ENCODE peak calls at places on chromosomes 7 and 10, in seven cellular contexts. One of them, this sample, is unnamed.

GRCh38 chr10:132443605-132443997 is 46.6 kb downstream of the PWWP2B start:
- DNase-seq in mammary epithelial cell: no peak
- DNase-seq in OCI-LY7: peak
- DNase-seq in PC-3: peak
- DNase-seq in fibroblast of lung: peak
- DNase-seq in neural progenitor cell: no peak
- DNase-seq in IMR-90: peak
- DNase-seq in this sample: no peak

GRCh38 chr7:81333004-81333403 is 414.2 kb upstream of the SEMA3C start:
- DNase-seq in neural progenitor cell: no peak
- DNase-seq in PC-3: peak
- DNase-seq in IMR-90: peak
- DNase-seq in OCI-LY7: no peak
- DNase-seq in fibroblast of lung: peak
- DNase-seq in mammary epithelial cell: peak
- DNase-seq in this sample: no peak

GRCh38 chr10:58225654-58226053 is 42.0 kb downstream of the IPMK start:
- DNase-seq in fibroblast of lung: no peak
- DNase-seq in mammary epithelial cell: no peak
- DNase-seq in PC-3: no peak
- DNase-seq in OCI-LY7: no peak
- DNase-seq in IMR-90: no peak
- DNase-seq in neural progenitor cell: no peak
- DNase-seq in this sample: no peak

GRCh38 chr7:25318077-25318476 is 89.8 kb upstream of the NPVF start:
- DNase-seq in neural progenitor cell: no peak
- DNase-seq in mammary epithelial cell: no peak
- DNase-seq in OCI-LY7: no peak
- DNase-seq in IMR-90: no peak
- DNase-seq in PC-3: no peak
- DNase-seq in fibroblast of lung: no peak
- DNase-seq in this sample: no peak

GRCh38 chr7:122552769-122553168 is 146.1 kb downstream of the RNF133 start:
- DNase-seq in mammary epithelial cell: no peak
- DNase-seq in OCI-LY7: no peak
- DNase-seq in IMR-90: no peak
- DNase-seq in fibroblast of lung: no peak
- DNase-seq in neural progenitor cell: no peak
- DNase-seq in PC-3: no peak
- DNase-seq in this sample: no peak

GRCh38 chr10:63068246-63068645 is 64.9 kb upstream of the NRBF2 start:
- DNase-seq in mammary epithelial cell: peak
- DNase-seq in PC-3: peak
- DNase-seq in OCI-LY7: no peak
- DNase-seq in IMR-90: no peak
- DNase-seq in fibroblast of lung: peak
- DNase-seq in neural progenitor cell: no peak
- DNase-seq in this sample: no peak

GRCh38 chr10:93993782-93994668 is at the start of gene PLCE1:
- DNase-seq in mammary epithelial cell: peak
- DNase-seq in fibroblast of lung: peak
- DNase-seq in IMR-90: peak
- DNase-seq in neural progenitor cell: peak
- DNase-seq in PC-3: peak
- DNase-seq in OCI-LY7: no peak
- DNase-seq in this sample: peak

GRCh38 chr10:114551310-114551972 is 106.6 kb downstream of the ABLIM1 start:
- DNase-seq in mammary epithelial cell: no peak
- DNase-seq in IMR-90: peak
- DNase-seq in OCI-LY7: no peak
- DNase-seq in neural progenitor cell: no peak
- DNase-seq in fibroblast of lung: peak
- DNase-seq in PC-3: no peak
- DNase-seq in this sample: no peak

GRCh38 chr10:103125323-103126267 is 67.5 kb downstream of the NT5C2 start:
- DNase-seq in mammary epithelial cell: no peak
- DNase-seq in PC-3: no peak
- DNase-seq in IMR-90: peak
- DNase-seq in neural progenitor cell: no peak
- DNase-seq in fibroblast of lung: peak
- DNase-seq in OCI-LY7: no peak
- DNase-seq in this sample: no peak

GRCh38 chr10:33134011-33134751 is 176.2 kb upstream of the ITGB1 start:
- DNase-seq in PC-3: peak
- DNase-seq in mammary epithelial cell: peak
- DNase-seq in fibroblast of lung: peak
- DNase-seq in OCI-LY7: no peak
- DNase-seq in neural progenitor cell: no peak
- DNase-seq in IMR-90: peak
- DNase-seq in this sample: no peak

GRCh38 chr7:81248420-81248819 is 329.6 kb upstream of the SEMA3C start:
- DNase-seq in PC-3: peak
- DNase-seq in OCI-LY7: no peak
- DNase-seq in neural progenitor cell: no peak
- DNase-seq in fibroblast of lung: peak
- DNase-seq in mammary epithelial cell: no peak
- DNase-seq in IMR-90: no peak
- DNase-seq in this sample: no peak

GRCh38 chr7:42348627-42349026 is 111.6 kb upstream of the GLI3 start:
- DNase-seq in IMR-90: no peak
- DNase-seq in fibroblast of lung: no peak
- DNase-seq in OCI-LY7: no peak
- DNase-seq in PC-3: no peak
- DNase-seq in neural progenitor cell: no peak
- DNase-seq in mammary epithelial cell: no peak
- DNase-seq in this sample: no peak

GRCh38 chr7:90520484-90520883 is 51.0 kb downstream of the PTTG1IP2 start:
- DNase-seq in fibroblast of lung: peak
- DNase-seq in mammary epithelial cell: no peak
- DNase-seq in neural progenitor cell: peak
- DNase-seq in PC-3: peak
- DNase-seq in IMR-90: peak
- DNase-seq in OCI-LY7: no peak
- DNase-seq in this sample: peak

GRCh38 chr10:79149662-79150443 is 81.1 kb downstream of the ZMIZ1 start:
- DNase-seq in fibroblast of lung: peak
- DNase-seq in IMR-90: peak
- DNase-seq in PC-3: peak
- DNase-seq in OCI-LY7: peak
- DNase-seq in mammary epithelial cell: peak
- DNase-seq in neural progenitor cell: peak
- DNase-seq in this sample: no peak

DNA sequence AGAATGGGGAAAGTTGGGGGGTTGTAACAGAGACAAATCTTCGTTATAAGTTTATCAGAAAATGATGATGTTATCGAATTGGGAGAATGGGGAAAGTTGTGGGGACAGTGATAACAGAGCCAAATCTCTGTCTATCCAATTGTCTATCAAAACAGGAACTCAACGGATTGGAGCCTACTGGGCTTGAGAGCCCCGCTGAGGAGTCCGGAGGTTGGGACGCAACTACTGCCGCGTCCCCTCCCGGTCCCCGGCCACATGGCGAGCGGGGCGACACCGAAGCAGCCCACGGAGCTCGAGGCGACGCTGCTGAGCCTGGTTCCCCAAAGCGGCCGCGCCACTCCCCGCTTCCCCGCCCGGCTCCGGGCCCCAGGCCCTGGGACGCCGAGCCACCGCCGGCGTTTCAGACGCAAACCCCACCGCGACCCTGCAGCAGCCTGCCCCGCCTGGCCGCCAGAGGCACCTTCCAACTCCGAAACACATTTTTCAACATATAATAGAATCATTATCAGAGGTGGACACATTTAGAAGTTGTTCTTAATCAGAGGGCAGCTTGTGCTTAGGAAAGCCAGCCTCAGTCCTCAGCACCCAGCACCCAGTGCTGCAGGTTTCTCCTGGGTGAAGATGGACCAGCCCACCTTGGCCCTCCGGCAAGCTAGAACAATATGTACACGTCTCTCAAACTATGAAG is 13.8 kb upstream of the RALA start:
- DNase-seq in neural progenitor cell: peak
- DNase-seq in OCI-LY7: no peak
- DNase-seq in mammary epithelial cell: no peak
- DNase-seq in IMR-90: no peak
- DNase-seq in fibroblast of lung: no peak
- DNase-seq in PC-3: no peak
- DNase-seq in this sample: peak
- TF ChIP-seq CTCF in neural progenitor cell: peak
- TF ChIP-seq CTCF in OCI-LY7: no peak
- TF ChIP-seq CTCF in mammary epithelial cell: no peak
- TF ChIP-seq CTCF in IMR-90: no peak
- TF ChIP-seq CTCF in fibroblast of lung: no peak
- TF ChIP-seq CTCF in PC-3: no peak
- TF ChIP-seq CTCF in this sample: peak

DNA sequence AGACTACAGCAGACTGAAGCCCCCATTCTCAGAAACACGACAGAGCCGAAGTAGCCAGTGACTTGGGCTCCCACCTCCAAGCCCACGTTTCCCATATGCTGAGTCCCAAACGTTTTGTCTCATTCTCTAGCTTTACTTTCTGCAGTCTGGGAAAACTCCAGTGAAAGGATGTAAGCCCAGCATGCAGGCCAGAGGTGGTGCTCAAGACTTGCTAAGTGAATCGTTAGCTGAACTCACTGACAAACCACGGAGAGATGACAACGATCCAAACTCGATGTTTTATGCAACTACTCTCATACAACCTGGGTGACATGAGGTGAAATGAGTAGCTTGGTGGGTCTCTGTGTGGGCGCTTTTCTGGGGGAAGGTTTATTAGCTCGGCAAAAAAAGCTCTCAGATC is 731.8 kb downstream of the SUGCT start:
- DNase-seq in neural progenitor cell: peak
- DNase-seq in PC-3: no peak
- DNase-seq in fibroblast of lung: peak
- DNase-seq in mammary epithelial cell: no peak
- DNase-seq in OCI-LY7: no peak
- DNase-seq in IMR-90: no peak
- DNase-seq in this sample: peak
- H2AFZ ChIP-seq in neural progenitor cell: peak
- H2AFZ ChIP-seq in PC-3: no peak
- H2AFZ ChIP-seq in fibroblast of lung: no peak
- H2AFZ ChIP-seq in mammary epithelial cell: no peak
- H2AFZ ChIP-seq in OCI-LY7: no peak
- H2AFZ ChIP-seq in IMR-90: no peak
- H2AFZ ChIP-seq in this sample: peak

DNA sequence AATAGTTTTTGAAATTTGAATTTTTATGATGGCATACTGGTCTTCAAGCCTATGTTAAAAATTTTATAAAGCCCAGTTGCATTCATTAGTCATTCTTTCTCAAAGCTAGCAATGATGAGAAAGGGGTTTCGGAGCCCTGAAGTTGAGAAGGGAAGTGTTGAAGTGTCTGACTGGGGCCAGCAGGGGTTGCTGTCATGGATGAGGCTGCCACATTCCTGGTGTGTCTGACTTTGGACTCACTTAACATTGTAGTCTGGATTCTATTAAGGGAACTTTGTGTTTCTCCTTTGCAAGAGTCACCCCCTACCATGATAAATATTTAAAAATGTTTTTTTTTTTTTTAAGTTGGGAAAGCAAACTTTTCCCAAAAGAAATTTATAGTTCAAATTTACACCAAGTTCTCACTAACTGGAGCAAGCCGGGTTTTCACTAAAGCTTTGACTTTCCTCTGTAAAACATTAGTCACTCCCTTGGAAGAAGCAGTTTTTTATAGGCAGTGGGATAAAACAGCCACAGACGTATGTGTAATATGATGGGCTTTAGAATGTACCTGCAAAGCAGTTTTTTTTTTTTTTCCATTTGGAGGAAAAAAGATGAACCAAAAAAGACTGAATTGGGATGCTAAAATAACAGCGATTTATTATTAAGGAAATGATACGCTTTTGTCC is 243.6 kb downstream of the TWIST1 start:
- DNase-seq in IMR-90: peak
- DNase-seq in OCI-LY7: no peak
- DNase-seq in fibroblast of lung: peak
- DNase-seq in PC-3: peak
- DNase-seq in mammary epithelial cell: no peak
- DNase-seq in neural progenitor cell: peak
- DNase-seq in this sample: peak
- TF ChIP-seq CTCF in IMR-90: peak
- TF ChIP-seq CTCF in OCI-LY7: no peak
- TF ChIP-seq CTCF in fibroblast of lung: peak
- TF ChIP-seq CTCF in PC-3: peak
- TF ChIP-seq CTCF in mammary epithelial cell: peak
- TF ChIP-seq CTCF in neural progenitor cell: peak
- TF ChIP-seq CTCF in this sample: peak

GRCh38 chr10:97551271-97551670 is 21.3 kb upstream of the ANKRD2 start:
- DNase-seq in mammary epithelial cell: no peak
- DNase-seq in PC-3: no peak
- DNase-seq in fibroblast of lung: no peak
- DNase-seq in OCI-LY7: no peak
- DNase-seq in IMR-90: no peak
- DNase-seq in neural progenitor cell: no peak
- DNase-seq in this sample: no peak

GRCh38 chr10:97547889-97548485 is 24.6 kb upstream of the ANKRD2 start:
- DNase-seq in OCI-LY7: no peak
- DNase-seq in mammary epithelial cell: no peak
- DNase-seq in neural progenitor cell: no peak
- DNase-seq in fibroblast of lung: peak
- DNase-seq in IMR-90: peak
- DNase-seq in PC-3: no peak
- DNase-seq in this sample: no peak

GRCh38 chr10:97548828-97549455 is 23.6 kb upstream of the ANKRD2 start:
- DNase-seq in OCI-LY7: no peak
- DNase-seq in IMR-90: no peak
- DNase-seq in PC-3: no peak
- DNase-seq in mammary epithelial cell: no peak
- DNase-seq in neural progenitor cell: no peak
- DNase-seq in fibroblast of lung: no peak
- DNase-seq in this sample: no peak

GRCh38 chr10:97550336-97551149 is 22.0 kb upstream of the ANKRD2 start:
- DNase-seq in OCI-LY7: no peak
- DNase-seq in neural progenitor cell: peak
- DNase-seq in fibroblast of lung: no peak
- DNase-seq in mammary epithelial cell: no peak
- DNase-seq in IMR-90: no peak
- DNase-seq in PC-3: no peak
- DNase-seq in this sample: peak

DNA sequence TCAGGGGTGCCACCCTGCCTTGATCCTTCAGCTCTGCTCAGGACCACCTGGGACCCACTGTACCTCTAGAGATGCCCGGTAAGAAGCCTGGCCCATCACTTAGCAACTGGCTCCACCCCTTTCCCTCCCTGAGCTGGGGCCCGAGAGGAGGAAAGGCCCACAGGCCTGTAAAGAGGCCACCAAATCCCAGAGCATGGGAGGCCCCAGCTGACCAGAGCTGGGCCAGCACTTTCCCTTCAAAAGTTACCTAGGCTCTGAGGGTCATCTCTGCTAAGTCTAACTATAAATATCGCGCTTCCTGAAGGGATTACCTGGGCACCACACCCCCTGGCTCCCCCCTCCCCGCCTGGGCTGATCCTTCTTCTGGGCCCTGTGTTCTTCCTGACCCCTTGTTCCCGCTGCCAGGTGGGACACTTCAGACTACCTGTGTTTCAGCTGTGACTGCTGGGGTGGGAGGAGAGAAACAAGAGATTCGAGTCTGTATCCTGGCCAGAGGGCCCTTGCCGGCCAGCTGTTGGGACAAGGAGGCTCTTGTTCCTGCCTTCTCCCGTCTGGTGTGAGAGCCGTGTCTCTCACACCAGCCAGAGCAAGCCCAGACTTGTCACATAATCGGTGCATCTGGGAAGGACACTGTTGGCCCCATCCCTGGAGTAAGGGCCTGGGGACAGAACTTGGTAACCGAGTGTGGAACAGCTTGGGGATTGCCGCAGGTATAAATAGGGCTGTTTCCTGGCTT is 22.8 kb upstream of the ANKRD2 start:
- DNase-seq in IMR-90: no peak
- DNase-seq in OCI-LY7: no peak
- DNase-seq in mammary epithelial cell: peak
- DNase-seq in fibroblast of lung: no peak
- DNase-seq in PC-3: no peak
- DNase-seq in neural progenitor cell: peak
- DNase-seq in this sample: peak
- H2AFZ ChIP-seq in IMR-90: peak
- H2AFZ ChIP-seq in OCI-LY7: no peak
- H2AFZ ChIP-seq in mammary epithelial cell: peak
- H2AFZ ChIP-seq in fibroblast of lung: no peak
- H2AFZ ChIP-seq in PC-3: no peak
- H2AFZ ChIP-seq in neural progenitor cell: peak
- H2AFZ ChIP-seq in this sample: no peak